ENCODE peak calls at places on chromosomes 1 and 21, in nine cellular contexts. Q is AG08396; P is EL; I is A172; T is NAMALWA; H is NCI-H345; M is anterior cingulate cortex; F is dorsolateral prefrontal cortex; B is stimulated activated CD8-positive, alpha-beta memory T cell treated with anti-CD3 and anti-CD28 coated beads, Interleukin-4, amount 100 ng/mL, for 1 hour. Z is an unnamed sample.

GRCh38 chr1:157770442-157771043 is 6.4 kb downstream of the FCRL2 start:
- DNase-seq in Q (no peak), P (peak; percentile 6), I (no peak), T (peak; percentile 43), H (no peak), M (no peak), F (no peak), B (no peak), Z (no peak)

GRCh38 chr21:33642896-33643657 is 776 bp downstream of the ITSN1 start:
- DNase-seq in Q (peak; percentile 34), P (peak; percentile 45), I (no peak), T (peak; percentile 31), H (peak; percentile 49), M (peak; percentile 46), F (no peak), B (no peak), Z (no peak)

GRCh38 chr1:199197695-199198094 is 558.9 kb downstream of the PTPRC start:
- DNase-seq in Q (no peak), P (no peak), I (no peak), T (no peak), H (no peak), M (no peak), F (no peak), B (no peak), Z (no peak)

GRCh38 chr1:81305997-81306452 is 494.7 kb upstream of the ADGRL2 start:
- DNase-seq in Q (peak; percentile 29), P (peak; percentile 36), I (peak; percentile 43), T (peak; percentile 26), H (peak; percentile 68), M (peak; percentile 12), F (no peak), B (no peak), Z (peak; percentile 12)

GRCh38 chr1:96236156-96236739 is 485.3 kb upstream of the PTBP2 start:
- DNase-seq in Q (peak; percentile 18), P (peak; percentile 61), I (peak; percentile 70), T (peak; percentile 66), H (peak; percentile 51), M (peak; percentile 3), F (no peak), B (no peak), Z (peak; percentile 53)

GRCh38 chr1:154714070-154714623 is 106.2 kb upstream of the ADAR start:
- DNase-seq in Q (no peak), P (no peak), I (no peak), T (peak; percentile 31), H (no peak), M (no peak), F (no peak), B (no peak), Z (no peak)

GRCh38 chr1:33382651-33383415 is 48.1 kb downstream of the PHC2 start:
- DNase-seq in Q (no peak), P (no peak), I (no peak), T (no peak), H (no peak), M (peak; percentile 50), F (peak; percentile 78), B (no peak), Z (no peak)

GRCh38 chr1:147622731-147623130 is 47.6 kb downstream of the ACP6 start:
- DNase-seq in Q (no peak), P (no peak), I (peak; percentile 23), T (no peak), H (no peak), M (no peak), F (no peak), B (no peak), Z (no peak)

GRCh38 chr21:37871121-37871862 is 45.0 kb downstream of the KCNJ6 start:
- DNase-seq in Q (peak; percentile 57), P (peak; percentile 80), I (peak; percentile 47), T (no peak), H (no peak), M (no peak), F (no peak), B (no peak), Z (no peak)